ENCODE peak calls at places on chromosomes 2 and 18, in six cellular contexts. S is right lobe of liver, J is BE2C, Z is breast epithelium, X is pancreas, M is stomach. G is an unnamed sample. For H3K27me3, the result is how much of the 10 kb centered on the place peaks cover.

GRCh38 chr2:11930211-11930761 is 183.9 kb downstream of the LPIN1 start:
- DNase-seq in Z (no peak), X (no peak), M (no peak), J (no peak), S (peak), G (no peak)

GRCh38 chr2:120765911-120766757 is 30.5 kb downstream of the GLI2 start:
- DNase-seq in M (peak), Z (no peak), J (no peak), S (peak), X (peak), G (no peak)

GRCh38 chr2:18803141-18803540 is 213.8 kb upstream of the NT5C1B start:
- DNase-seq in X (no peak), Z (no peak), J (no peak), M (no peak), S (no peak), G (no peak)

GRCh38 chr18:40769786-40770185 is 1185.2 kb upstream of the PIK3C3 start:
- DNase-seq in J (no peak), X (no peak), M (no peak), S (no peak), Z (no peak), G (no peak)

GRCh38 chr2:120912101-120912985 is 176.7 kb downstream of the GLI2 start:
- DNase-seq in M (peak), Z (peak), X (no peak), S (no peak), J (no peak), G (no peak)

GRCh38 chr18:55381277-55381676 is 206.7 kb downstream of the TCF4 start:
- DNase-seq in Z (no peak), X (no peak), M (no peak), S (no peak), J (no peak), G (no peak)

GRCh38 chr18:25786778-25787177 is 303.6 kb downstream of the SS18 start:
- DNase-seq in X (no peak), S (no peak), Z (no peak), M (no peak), J (no peak), G (no peak)

GRCh38 chr2:86072271-86072858 is 33.3 kb downstream of the POLR1A start:
- DNase-seq in M (peak), Z (peak), J (no peak), X (peak), S (peak), G (no peak)

GRCh38 chr2:203687161-203687560 is 19.3 kb upstream of the CD28 start:
- DNase-seq in Z (no peak), X (no peak), J (no peak), M (no peak), S (no peak), G (no peak)

GRCh38 chr18:7766383-7766782 is 199.3 kb downstream of the PTPRM start:
- DNase-seq in Z (no peak), J (peak), M (no peak), X (no peak), S (no peak), G (no peak)

GRCh38 chr2:166373951-166374350 is 1.8 kb downstream of the SCN9A start:
- DNase-seq in S (no peak), J (peak), M (no peak), X (no peak), Z (no peak), G (no peak)

GRCh38 chr2:241887806-241888522 is 18.4 kb downstream of the RTP5 start:
- DNase-seq in S (no peak), X (no peak), Z (no peak), M (no peak), J (peak), G (no peak)

GRCh38 chr2:37585982-37586621 is 85.3 kb downstream of the CDC42EP3 start:
- DNase-seq in Z (peak), X (no peak), S (no peak), M (peak), J (no peak), G (peak)

GRCh38 chr2:152407204-152407721 is 72.3 kb downstream of the FMNL2 start:
- DNase-seq in J (peak), Z (no peak), M (no peak), S (peak), X (no peak), G (peak)

GRCh38 chr2:144083211-144083610 is 436.7 kb downstream of the ZEB2 start:
- DNase-seq in X (no peak), Z (no peak), S (no peak), J (no peak), M (no peak), G (peak)

GRCh38 chr2:68936462-68936861 is 16.2 kb downstream of the GKN2 start:
- DNase-seq in X (no peak), Z (no peak), J (no peak), S (no peak), M (no peak), G (no peak)

GRCh38 chr2:233288663-233289062 is 19.0 kb upstream of the SAG start:
- DNase-seq in J (no peak), Z (no peak), M (no peak), S (no peak), X (no peak), G (no peak)

GRCh38 chr2:9558948-9559381 is 3.3 kb upstream of the ADAM17 start:
- DNase-seq in X (no peak), J (no peak), M (no peak), S (no peak), Z (peak), G (no peak)

GRCh38 chr18:69400976-69401474 is 337 bp downstream of the DOK6 start:
- DNase-seq in M (no peak), J (peak), Z (no peak), S (peak), X (peak), G (peak)

GRCh38 chr2:59947917-59948534 is 605.4 kb downstream of the BCL11A start:
- DNase-seq in J (no peak), X (no peak), M (no peak), Z (no peak), S (no peak), G (no peak)

GRCh38 chr18:75678662-75679061 is 251.2 kb upstream of the SMIM21 start:
- DNase-seq in Z (no peak), S (no peak), M (no peak), X (no peak), J (no peak), G (no peak)

GRCh38 chr2:144217853-144218633 is 301.9 kb downstream of the ZEB2 start:
- DNase-seq in M (no peak), Z (no peak), X (no peak), S (no peak), J (no peak), G (no peak)

GRCh38 chr2:239690651-239691631 is 290.1 kb upstream of the HDAC4 start:
- DNase-seq in M (no peak), X (no peak), J (no peak), S (no peak), Z (no peak), G (no peak)

GRCh38 chr18:11339121-11339520 is 189.8 kb upstream of the PIEZO2 start:
- DNase-seq in X (no peak), Z (no peak), M (no peak), S (no peak), J (no peak), G (no peak)

GRCh38 chr18:10916387-10916786 is 233.0 kb downstream of the PIEZO2 start:
- DNase-seq in X (no peak), Z (no peak), S (no peak), J (no peak), M (no peak), G (no peak)

GRCh38 chr2:6309415-6310185 is 556.1 kb downstream of the CMPK2 start:
- DNase-seq in J (peak), X (no peak), Z (no peak), S (no peak), M (no peak), G (no peak)

GRCh38 chr18:58314284-58314683 is 270.3 kb downstream of the NEDD4L start:
- DNase-seq in Z (peak), X (no peak), J (peak), M (peak), S (peak), G (no peak)

GRCh38 chr2:5766621-5767020 is 74.4 kb downstream of the SOX11 start:
- DNase-seq in Z (no peak), J (no peak), X (no peak), S (no peak), M (no peak), G (no peak)

GRCh38 chr2:102841107-102841840 is 79.4 kb downstream of the TMEM182 start:
- DNase-seq in M (peak), S (peak), Z (no peak), X (peak), J (peak), G (peak)

GRCh38 chr2:10161961-10162441 is 39.5 kb downstream of the RRM2 start:
- DNase-seq in X (no peak), J (no peak), M (no peak), S (no peak), Z (no peak), G (no peak)

GRCh38 chr2:136628490-136628889 is 136.9 kb upstream of the THSD7B start:
- DNase-seq in X (no peak), S (no peak), Z (no peak), M (no peak), J (no peak), G (no peak)

GRCh38 chr2:62467475-62468321 is 38.3 kb downstream of the TMEM17 start:
- DNase-seq in M (no peak), S (peak), J (no peak), Z (no peak), X (no peak), G (no peak)

GRCh38 chr18:57759650-57760049 is 43.5 kb downstream of the ATP8B1 start:
- DNase-seq in X (no peak), Z (no peak), S (no peak), M (no peak), J (no peak), G (no peak)

GRCh38 chr2:140865851-140866250 is 1265.0 kb downstream of the LRP1B start:
- DNase-seq in Z (no peak), S (no peak), M (no peak), X (no peak), J (no peak), G (no peak)

GRCh38 chr18:77251730-77252050 is 2.0 kb downstream of the GALR1 start:
- DNase-seq in Z (no peak), M (no peak), J (no peak), X (no peak), S (no peak), G (no peak)
- H3K27me3 ChIP-seq in Z (under half), M (half or more), J (under half), X (under half), S (under half), G (under half)

GRCh38 chr18:37524546-37525301 is 40.9 kb downstream of the CELF4 start:
- DNase-seq in J (no peak), M (no peak), Z (no peak), S (no peak), X (no peak), G (no peak)
- TF ChIP-seq CTCF in J (no peak), M (no peak), Z (no peak), S (no peak), X (no peak), G (no peak)

GRCh38 chr2:181678033-181678586 is 2.2 kb downstream of the NEUROD1 start:
- DNase-seq in M (peak), X (peak), S (peak), J (no peak), Z (no peak), G (no peak)
- H3K27me3 ChIP-seq in M (half or more), X (half or more), S (under half), J (half or more), Z (under half), G (half or more)

DNA sequence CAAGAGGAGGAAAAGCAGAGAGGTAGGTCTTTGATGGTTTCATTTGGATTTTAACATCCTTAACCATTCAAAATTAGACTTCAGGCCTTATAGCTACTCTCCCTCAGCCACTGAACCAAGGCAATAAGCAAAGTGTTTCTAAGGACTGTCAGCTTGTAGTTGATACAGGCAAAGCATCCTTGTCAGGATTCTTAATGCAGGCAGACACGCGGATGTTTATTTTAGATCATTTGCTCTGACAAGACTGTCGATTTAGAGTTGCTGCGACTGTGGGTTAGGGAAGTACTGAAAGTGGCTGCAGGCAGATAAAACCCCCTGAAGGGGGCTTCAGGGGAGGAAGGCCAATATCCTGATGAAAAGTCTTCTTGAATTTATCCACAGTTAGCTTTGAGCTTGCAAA is 46.6 kb downstream of the CDH20 start:
- DNase-seq in X (no peak), J (no peak), M (no peak), Z (no peak), S (no peak), G (no peak)
- TF ChIP-seq CTCF in X (no peak), J (no peak), M (no peak), Z (no peak), S (no peak), G (no peak)

GRCh38 chr2:98819350-98819749 is 88.4 kb upstream of the MGAT4A start:
- DNase-seq in S (no peak), J (no peak), M (no peak), Z (no peak), X (no peak), G (no peak)

GRCh38 chr2:98816281-98816680 is 85.3 kb upstream of the MGAT4A start:
- DNase-seq in J (no peak), X (no peak), Z (no peak), S (no peak), M (no peak), G (no peak)

GRCh38 chr2:98818164-98818563 is 87.2 kb upstream of the MGAT4A start:
- DNase-seq in S (no peak), M (no peak), X (no peak), Z (no peak), J (no peak), G (no peak)

GRCh38 chr2:98810588-98810928 is 79.6 kb upstream of the MGAT4A start:
- DNase-seq in J (no peak), X (no peak), Z (no peak), S (no peak), M (no peak), G (no peak)

DNA sequence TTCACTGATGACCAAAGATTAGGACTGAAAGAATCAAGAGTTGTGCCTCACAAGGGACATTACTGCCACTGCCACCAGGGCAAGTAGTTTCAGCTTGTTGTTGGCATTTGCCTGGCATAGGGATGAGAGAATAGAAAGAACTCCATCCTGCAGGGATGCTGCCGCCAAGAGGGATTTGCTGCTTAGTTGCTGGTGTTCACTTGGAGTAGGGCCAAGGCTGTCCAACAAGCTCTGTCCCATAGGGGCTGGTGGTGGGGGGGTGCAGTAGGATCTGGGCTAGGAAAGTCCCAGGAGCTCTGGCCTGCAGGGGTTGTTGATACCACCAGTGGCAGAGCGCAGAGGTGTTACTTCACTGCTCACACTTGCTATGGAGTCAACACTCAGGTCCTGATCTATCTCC is 84.9 kb upstream of the MGAT4A start:
- DNase-seq in J (no peak), S (no peak), X (no peak), Z (no peak), M (no peak), G (no peak)
- H3K27me3 ChIP-seq in J (under half), S (under half), X (under half), Z (under half), M (under half), G (under half)

GRCh38 chr2:234821946-234822470 is 129.8 kb upstream of the SH3BP4 start:
- DNase-seq in M (no peak), Z (no peak), S (no peak), X (no peak), J (no peak), G (no peak)

GRCh38 chr2:234823196-234823876 is 128.5 kb upstream of the SH3BP4 start:
- DNase-seq in Z (no peak), S (peak), X (no peak), M (no peak), J (no peak), G (no peak)

GRCh38 chr2:234816491-234816890 is 135.3 kb upstream of the SH3BP4 start:
- DNase-seq in M (no peak), S (no peak), Z (no peak), X (no peak), J (peak), G (no peak)

GRCh38 chr2:234816056-234816455 is 135.8 kb upstream of the SH3BP4 start:
- DNase-seq in J (peak), X (no peak), M (no peak), Z (no peak), S (no peak), G (no peak)

GRCh38 chr2:234818937-234819336 is 132.9 kb upstream of the SH3BP4 start:
- DNase-seq in S (no peak), X (no peak), Z (no peak), M (no peak), J (no peak), G (no peak)
- TF ChIP-seq CTCF in S (no peak), X (no peak), Z (no peak), M (no peak), J (peak), G (no peak)

DNA sequence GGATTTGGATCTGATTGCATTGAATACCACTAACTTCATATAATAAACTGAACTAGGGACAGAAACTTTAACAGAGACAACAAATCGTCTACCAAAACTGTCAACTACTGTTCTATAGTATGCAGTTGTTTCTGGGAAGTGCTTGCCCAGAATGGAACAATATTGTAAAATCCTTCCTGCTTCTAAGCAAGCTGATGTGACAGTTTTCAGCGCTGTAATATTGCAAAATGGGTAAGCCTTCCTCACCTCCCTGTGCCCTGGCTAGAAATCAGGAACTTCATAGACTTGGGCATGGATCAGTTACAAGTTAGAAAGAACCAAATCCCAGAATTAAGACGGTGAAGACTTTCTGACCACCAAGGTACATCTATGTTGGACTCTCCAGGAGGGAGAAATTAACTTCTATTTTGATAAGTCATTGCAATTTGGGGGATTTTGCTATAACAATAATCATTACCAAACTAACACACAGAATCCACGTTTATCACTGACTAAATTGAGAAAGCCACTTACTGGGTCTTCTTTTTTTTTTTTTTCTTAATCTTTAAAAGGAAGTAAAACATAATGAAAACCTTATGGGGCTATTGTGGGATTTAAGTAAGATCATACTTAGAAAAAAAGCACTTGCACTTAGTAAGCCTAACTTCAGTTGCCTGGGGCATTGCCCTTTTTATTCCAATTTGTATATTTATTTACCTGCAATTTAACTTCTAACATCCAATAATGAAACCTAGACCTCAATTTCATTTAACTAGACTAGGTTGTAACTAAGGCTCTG is 261.5 kb downstream of the TRIB2 start:
- DNase-seq in S (no peak), M (no peak), Z (no peak), J (no peak), X (no peak), G (no peak)
- H3K27me3 ChIP-seq in S (under half), M (under half), Z (under half), J (under half), X (under half), G (under half)